ENCODE peak calls at places on chromosomes 11 and 22, in nine cellular contexts. One of them, this sample, is unnamed.

GRCh38 chr11:67299471-67300191 is 3.7 kb upstream of the SSH3 start:
- DNase-seq in stomach: no peak
- DNase-seq in SJSA1: no peak
- DNase-seq in thoracic aorta: no peak
- DNase-seq in right cardiac atrium: no peak
- DNase-seq in CD8-positive, alpha-beta memory T cell: no peak
- DNase-seq in hepatocyte: no peak
- DNase-seq in body of pancreas: no peak
- DNase-seq in kidney: peak; percentile 59
- DNase-seq in this sample: no peak

GRCh38 chr11:44915621-44916020 is 35.1 kb downstream of the TP53I11 start:
- DNase-seq in hepatocyte: no peak
- DNase-seq in right cardiac atrium: peak; percentile 23
- DNase-seq in body of pancreas: no peak
- DNase-seq in stomach: no peak
- DNase-seq in kidney: no peak
- DNase-seq in CD8-positive, alpha-beta memory T cell: no peak
- DNase-seq in SJSA1: no peak
- DNase-seq in thoracic aorta: no peak
- DNase-seq in this sample: no peak

GRCh38 chr22:22161924-22162851 is 82.4 kb upstream of the VPREB1 start:
- DNase-seq in hepatocyte: no peak
- DNase-seq in body of pancreas: no peak
- DNase-seq in kidney: no peak
- DNase-seq in right cardiac atrium: no peak
- DNase-seq in stomach: no peak
- DNase-seq in thoracic aorta: no peak
- DNase-seq in CD8-positive, alpha-beta memory T cell: no peak
- DNase-seq in SJSA1: no peak
- DNase-seq in this sample: no peak

GRCh38 chr11:7499046-7499445 is 13.7 kb downstream of the OLFML1 start:
- DNase-seq in stomach: no peak
- DNase-seq in body of pancreas: no peak
- DNase-seq in right cardiac atrium: no peak
- DNase-seq in CD8-positive, alpha-beta memory T cell: no peak
- DNase-seq in kidney: no peak
- DNase-seq in SJSA1: no peak
- DNase-seq in thoracic aorta: no peak
- DNase-seq in hepatocyte: no peak
- DNase-seq in this sample: no peak

GRCh38 chr11:134587345-134587744 is 175.3 kb upstream of the B3GAT1 start:
- DNase-seq in thoracic aorta: no peak
- DNase-seq in CD8-positive, alpha-beta memory T cell: no peak
- DNase-seq in stomach: no peak
- DNase-seq in hepatocyte: no peak
- DNase-seq in body of pancreas: no peak
- DNase-seq in right cardiac atrium: no peak
- DNase-seq in kidney: no peak
- DNase-seq in SJSA1: no peak
- DNase-seq in this sample: no peak

GRCh38 chr22:48880749-48881148 is 946.9 kb downstream of the BRD1 start:
- DNase-seq in CD8-positive, alpha-beta memory T cell: no peak
- DNase-seq in stomach: no peak
- DNase-seq in hepatocyte: no peak
- DNase-seq in kidney: peak; percentile 43
- DNase-seq in thoracic aorta: no peak
- DNase-seq in SJSA1: no peak
- DNase-seq in body of pancreas: no peak
- DNase-seq in right cardiac atrium: no peak
- DNase-seq in this sample: no peak

GRCh38 chr11:14503023-14503422 is 3.4 kb upstream of the COPB1 start:
- DNase-seq in SJSA1: no peak
- DNase-seq in CD8-positive, alpha-beta memory T cell: no peak
- DNase-seq in stomach: no peak
- DNase-seq in thoracic aorta: no peak
- DNase-seq in hepatocyte: no peak
- DNase-seq in body of pancreas: no peak
- DNase-seq in kidney: no peak
- DNase-seq in right cardiac atrium: no peak
- DNase-seq in this sample: no peak

GRCh38 chr22:24157783-24158170 is 23.5 kb upstream of the SUSD2 start:
- DNase-seq in right cardiac atrium: no peak
- DNase-seq in hepatocyte: no peak
- DNase-seq in thoracic aorta: peak; percentile 65
- DNase-seq in stomach: no peak
- DNase-seq in CD8-positive, alpha-beta memory T cell: no peak
- DNase-seq in body of pancreas: no peak
- DNase-seq in kidney: no peak
- DNase-seq in SJSA1: no peak
- DNase-seq in this sample: no peak

GRCh38 chr11:877565-877964 is 33.0 kb downstream of the CHID1 start:
- DNase-seq in thoracic aorta: no peak
- DNase-seq in CD8-positive, alpha-beta memory T cell: no peak
- DNase-seq in stomach: no peak
- DNase-seq in hepatocyte: no peak
- DNase-seq in body of pancreas: no peak
- DNase-seq in SJSA1: no peak
- DNase-seq in right cardiac atrium: no peak
- DNase-seq in kidney: no peak
- DNase-seq in this sample: peak; percentile 82

GRCh38 chr22:37145415-37146385 is 4.0 kb downstream of the IL2RB start:
- DNase-seq in body of pancreas: no peak
- DNase-seq in right cardiac atrium: no peak
- DNase-seq in hepatocyte: no peak
- DNase-seq in stomach: no peak
- DNase-seq in thoracic aorta: no peak
- DNase-seq in kidney: peak; percentile 45
- DNase-seq in SJSA1: peak; percentile 60
- DNase-seq in CD8-positive, alpha-beta memory T cell: no peak
- DNase-seq in this sample: no peak

DNA sequence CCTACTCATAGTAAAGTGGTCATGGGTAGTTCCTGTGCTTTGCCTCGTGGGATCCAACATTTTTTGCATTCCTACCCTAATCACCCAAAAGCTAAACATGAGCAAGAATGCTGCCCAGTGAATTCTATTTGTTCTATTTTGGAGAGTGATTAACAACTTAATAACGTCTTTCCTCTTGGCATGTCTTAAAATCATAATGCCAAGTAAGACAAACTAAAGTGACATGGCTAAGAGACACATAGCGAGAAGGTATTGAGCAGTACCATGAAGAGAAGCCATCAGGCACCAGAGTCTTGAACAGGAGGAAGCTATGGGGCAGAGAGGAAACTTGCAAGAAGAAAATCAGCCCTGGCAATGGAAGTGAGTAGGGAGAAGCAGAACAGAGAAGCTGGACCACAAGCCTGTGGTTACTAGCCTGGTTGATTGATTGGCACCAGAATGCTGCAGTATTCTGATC is 32.0 kb downstream of the EXPH5 start:
- DNase-seq in kidney: no peak
- DNase-seq in body of pancreas: no peak
- DNase-seq in CD8-positive, alpha-beta memory T cell: no peak
- DNase-seq in SJSA1: peak; percentile 16
- DNase-seq in stomach: no peak
- DNase-seq in thoracic aorta: no peak
- DNase-seq in hepatocyte: no peak
- DNase-seq in right cardiac atrium: no peak
- DNase-seq in this sample: no peak
- H3K27ac ChIP-seq in kidney: no peak overlapping the region
- H3K27ac ChIP-seq in body of pancreas: no peak overlapping the region
- H3K27ac ChIP-seq in CD8-positive, alpha-beta memory T cell: no peak overlapping the region
- H3K27ac ChIP-seq in SJSA1: no peak overlapping the region
- H3K27ac ChIP-seq in stomach: no peak overlapping the region
- H3K27ac ChIP-seq in thoracic aorta: peak overlapping the region; percentile 33
- H3K27ac ChIP-seq in hepatocyte: no peak overlapping the region
- H3K27ac ChIP-seq in right cardiac atrium: no peak overlapping the region
- H3K27ac ChIP-seq in this sample: no peak overlapping the region

DNA sequence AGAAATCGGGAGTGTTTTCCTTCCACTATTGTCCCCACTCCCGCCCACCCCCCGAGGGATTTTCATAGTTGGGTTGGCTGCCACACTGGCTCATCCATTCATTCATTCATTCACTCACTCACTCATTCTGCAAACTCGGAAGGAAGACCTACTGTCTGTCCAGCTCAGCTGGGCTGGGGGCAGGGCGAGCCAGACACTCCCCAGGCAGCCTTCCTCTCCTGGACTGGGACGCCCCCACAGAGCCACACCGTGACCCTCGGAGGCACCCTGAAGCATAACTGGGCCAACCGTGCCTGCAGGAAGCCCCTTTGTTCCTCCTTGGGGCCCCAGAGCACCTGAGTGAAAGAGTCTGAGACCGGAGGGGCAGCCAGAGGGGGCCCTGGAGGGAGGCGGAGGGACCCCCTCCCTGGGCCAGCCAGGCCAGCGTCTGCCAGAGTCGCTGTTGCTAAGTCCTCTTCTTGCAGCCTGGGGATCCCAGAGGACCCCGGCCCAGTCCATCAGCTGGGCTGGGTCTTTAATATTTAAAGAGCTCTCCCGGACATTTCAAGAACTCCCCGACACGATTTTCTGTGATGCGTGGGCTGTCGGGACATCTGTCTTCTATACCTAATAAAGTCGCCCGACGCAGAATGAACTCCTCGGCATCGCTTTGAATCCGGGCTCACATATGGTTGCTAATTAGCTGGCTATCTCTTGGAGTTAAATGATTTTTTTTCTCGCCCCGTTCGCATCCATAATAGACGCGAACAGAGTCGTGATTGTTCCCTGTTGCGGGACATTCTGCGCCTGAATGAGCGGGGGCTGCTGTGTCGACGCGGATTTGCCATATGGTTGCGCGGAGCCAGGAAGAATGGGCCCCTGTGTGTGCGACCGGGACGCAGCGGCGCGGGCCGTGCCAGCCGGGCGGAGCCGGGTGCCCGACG is 16.7 kb downstream of the CDKN1C start:
- DNase-seq in hepatocyte: no peak
- DNase-seq in body of pancreas: no peak
- DNase-seq in CD8-positive, alpha-beta memory T cell: no peak
- DNase-seq in right cardiac atrium: no peak
- DNase-seq in stomach: no peak
- DNase-seq in SJSA1: no peak
- DNase-seq in kidney: no peak
- DNase-seq in thoracic aorta: no peak
- DNase-seq in this sample: peak; percentile 32
- H3K27ac ChIP-seq in hepatocyte: no peak overlapping the region
- H3K27ac ChIP-seq in body of pancreas: no peak overlapping the region
- H3K27ac ChIP-seq in CD8-positive, alpha-beta memory T cell: no peak overlapping the region
- H3K27ac ChIP-seq in right cardiac atrium: no peak overlapping the region
- H3K27ac ChIP-seq in stomach: no peak overlapping the region
- H3K27ac ChIP-seq in SJSA1: no peak overlapping the region
- H3K27ac ChIP-seq in kidney: no peak overlapping the region
- H3K27ac ChIP-seq in thoracic aorta: no peak overlapping the region
- H3K27ac ChIP-seq in this sample: no peak overlapping the region

GRCh38 chr11:125170001-125170405 is 5.5 kb downstream of the PKNOX2 start:
- DNase-seq in hepatocyte: no peak
- DNase-seq in thoracic aorta: no peak
- DNase-seq in right cardiac atrium: peak; percentile 77
- DNase-seq in CD8-positive, alpha-beta memory T cell: no peak
- DNase-seq in kidney: no peak
- DNase-seq in body of pancreas: peak; percentile 26
- DNase-seq in stomach: no peak
- DNase-seq in SJSA1: no peak
- DNase-seq in this sample: peak; percentile 30

GRCh38 chr11:125168875-125169537 is 4.5 kb downstream of the PKNOX2 start:
- DNase-seq in SJSA1: no peak
- DNase-seq in thoracic aorta: no peak
- DNase-seq in kidney: no peak
- DNase-seq in stomach: no peak
- DNase-seq in hepatocyte: peak; percentile 22
- DNase-seq in CD8-positive, alpha-beta memory T cell: no peak
- DNase-seq in body of pancreas: peak; percentile 34
- DNase-seq in right cardiac atrium: no peak
- DNase-seq in this sample: no peak

GRCh38 chr11:125171974-125172373 is 7.4 kb downstream of the PKNOX2 start:
- DNase-seq in thoracic aorta: no peak
- DNase-seq in body of pancreas: no peak
- DNase-seq in CD8-positive, alpha-beta memory T cell: no peak
- DNase-seq in kidney: no peak
- DNase-seq in SJSA1: no peak
- DNase-seq in right cardiac atrium: no peak
- DNase-seq in stomach: no peak
- DNase-seq in hepatocyte: no peak
- DNase-seq in this sample: no peak

GRCh38 chr11:125167954-125168821 is 3.6 kb downstream of the PKNOX2 start:
- DNase-seq in right cardiac atrium: no peak
- DNase-seq in thoracic aorta: no peak
- DNase-seq in kidney: no peak
- DNase-seq in stomach: peak; percentile 38
- DNase-seq in SJSA1: no peak
- DNase-seq in CD8-positive, alpha-beta memory T cell: no peak
- DNase-seq in hepatocyte: peak; percentile 31
- DNase-seq in body of pancreas: peak; percentile 66
- DNase-seq in this sample: peak; percentile 37

DNA sequence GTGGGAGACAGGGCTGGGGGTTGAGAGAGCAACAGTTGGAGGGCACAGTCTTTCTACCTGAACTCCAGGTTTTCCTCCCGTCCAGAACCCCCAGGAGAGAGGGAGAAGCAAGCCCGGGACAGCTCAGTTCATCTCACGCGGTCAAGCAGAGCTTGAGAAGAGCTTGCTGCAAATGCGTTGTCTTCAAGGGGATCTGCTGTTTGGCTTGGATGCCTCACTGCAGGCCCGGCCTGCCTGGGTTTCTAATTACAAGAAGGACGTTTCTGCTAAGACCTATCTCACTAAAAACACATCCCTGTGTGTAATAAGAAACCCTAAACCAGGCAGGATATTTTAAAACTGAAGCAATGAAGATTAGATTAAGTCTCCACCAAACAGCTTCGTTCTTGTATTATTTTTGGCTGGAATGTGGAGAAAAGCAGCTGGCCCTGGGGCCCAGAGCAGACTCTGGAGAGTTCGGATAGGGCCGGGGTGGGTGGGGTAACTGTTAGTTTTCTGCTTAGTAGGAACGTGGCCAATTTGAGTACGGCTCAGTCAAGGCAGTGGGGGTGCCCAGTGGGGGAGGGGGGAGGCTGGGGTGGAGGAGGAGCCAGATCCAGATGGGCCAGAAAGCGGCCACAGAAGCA is 6.0 kb downstream of the PKNOX2 start:
- DNase-seq in body of pancreas: peak; percentile 44
- DNase-seq in stomach: no peak
- DNase-seq in kidney: peak; percentile 86
- DNase-seq in SJSA1: no peak
- DNase-seq in hepatocyte: peak; percentile 55
- DNase-seq in thoracic aorta: no peak
- DNase-seq in CD8-positive, alpha-beta memory T cell: no peak
- DNase-seq in right cardiac atrium: peak; percentile 91
- DNase-seq in this sample: peak; percentile 54
- H3K27ac ChIP-seq in body of pancreas: peak overlapping the region; percentile 89
- H3K27ac ChIP-seq in stomach: peak overlapping the region; percentile 86
- H3K27ac ChIP-seq in kidney: peak overlapping the region; percentile 20
- H3K27ac ChIP-seq in SJSA1: no peak overlapping the region
- H3K27ac ChIP-seq in hepatocyte: peak overlapping the region; percentile 65
- H3K27ac ChIP-seq in thoracic aorta: peak overlapping the region; percentile 73
- H3K27ac ChIP-seq in CD8-positive, alpha-beta memory T cell: no peak overlapping the region
- H3K27ac ChIP-seq in right cardiac atrium: peak overlapping the region; percentile 92
- H3K27ac ChIP-seq in this sample: no peak overlapping the region

DNA sequence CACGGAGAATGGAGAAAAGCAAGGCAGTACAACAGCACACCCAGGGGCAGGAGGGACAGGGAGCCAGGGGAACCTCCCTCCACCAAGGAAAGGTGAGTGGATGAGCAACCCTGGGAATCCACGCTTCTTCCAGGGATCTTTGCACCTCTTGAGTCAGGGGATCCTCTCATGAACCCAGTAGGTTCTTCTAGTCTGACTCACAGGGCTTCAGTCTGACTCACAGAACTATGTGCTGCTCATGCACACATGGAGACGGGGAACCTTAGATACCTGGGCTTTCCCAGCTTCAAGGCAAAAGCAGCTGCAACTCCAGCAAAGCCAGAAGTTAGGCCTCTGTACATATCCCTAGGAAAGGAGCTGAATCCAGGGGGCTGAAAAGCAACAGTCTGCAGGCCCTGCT is 1021.4 kb upstream of the TENM4 start:
- DNase-seq in thoracic aorta: no peak
- DNase-seq in hepatocyte: peak; percentile 44
- DNase-seq in kidney: no peak
- DNase-seq in CD8-positive, alpha-beta memory T cell: no peak
- DNase-seq in body of pancreas: no peak
- DNase-seq in SJSA1: no peak
- DNase-seq in right cardiac atrium: no peak
- DNase-seq in stomach: no peak
- DNase-seq in this sample: no peak
- H3K27ac ChIP-seq in thoracic aorta: no peak overlapping the region
- H3K27ac ChIP-seq in hepatocyte: no peak overlapping the region
- H3K27ac ChIP-seq in kidney: no peak overlapping the region
- H3K27ac ChIP-seq in CD8-positive, alpha-beta memory T cell: no peak overlapping the region
- H3K27ac ChIP-seq in body of pancreas: no peak overlapping the region
- H3K27ac ChIP-seq in SJSA1: no peak overlapping the region
- H3K27ac ChIP-seq in right cardiac atrium: no peak overlapping the region
- H3K27ac ChIP-seq in stomach: no peak overlapping the region
- H3K27ac ChIP-seq in this sample: no peak overlapping the region

This sample was measured in GM23338.